ENCODE peak calls at places on chromosome 21, in five cellular contexts. U is tibial artery, N is fibroblast of pulmonary artery, S is choroid plexus epithelial cell, K is lower leg skin. Q is an unnamed sample.

GRCh38 chr21:35344582-35344981 is 295.5 kb upstream of the RUNX1 start:
- DNase-seq in U (no peak), N (no peak), S (no peak), K (no peak), Q (no peak)

GRCh38 chr21:43763901-43764523 is 12.1 kb downstream of the CSTB start:
- DNase-seq in U (no peak), N (no peak), S (no peak), K (no peak), Q (no peak)

GRCh38 chr21:32921632-32922230 is 104.0 kb upstream of the OLIG2 start:
- DNase-seq in U (no peak), N (no peak), S (peak; percentile 6), K (no peak), Q (no peak)

GRCh38 chr21:46633561-46633960 is 1.9 kb upstream of the PRMT2 start:
- DNase-seq in U (no peak), N (no peak), S (no peak), K (no peak), Q (no peak)

GRCh38 chr21:44365967-44366585 is 12.7 kb downstream of the TRPM2 start:
- DNase-seq in U (no peak), N (no peak), S (no peak), K (no peak), Q (no peak)

GRCh38 chr21:14551741-14552140 is 5.6 kb upstream of the SAMSN1 start:
- DNase-seq in U (no peak), N (no peak), S (no peak), K (no peak), Q (no peak)

GRCh38 chr21:20997633-20998455 is at the start of gene NCAM2:
- DNase-seq in U (peak; percentile 45), N (peak; percentile 81), S (peak; percentile 89), K (no peak), Q (peak; percentile 78)

GRCh38 chr21:35249636-35250035 is 200.5 kb upstream of the RUNX1 start:
- DNase-seq in U (no peak), N (no peak), S (no peak), K (no peak), Q (no peak)

GRCh38 chr21:16891821-16892220 is 621.0 kb upstream of the CXADR start:
- DNase-seq in U (no peak), N (peak; percentile 95), S (peak; percentile 90), K (no peak), Q (no peak)

GRCh38 chr21:46616656-46617055 is 11.8 kb upstream of the S100B start:
- DNase-seq in U (no peak), N (no peak), S (no peak), K (no peak), Q (no peak)

GRCh38 chr21:26169061-26169610 is 1.4 kb downstream of the APP start:
- DNase-seq in U (peak; percentile 33), N (peak; percentile 79), S (peak; percentile 88), K (peak; percentile 26), Q (no peak)

GRCh38 chr21:33899199-33899598 is 16.4 kb downstream of the ATP5PO start:
- DNase-seq in U (no peak), N (peak; percentile 31), S (peak; percentile 26), K (no peak), Q (no peak)

GRCh38 chr21:17467829-17468228 is 45.0 kb upstream of the CXADR start:
- DNase-seq in U (no peak), N (no peak), S (peak; percentile 53), K (no peak), Q (no peak)

GRCh38 chr21:35428489-35428888 is 379.4 kb upstream of the RUNX1 start:
- DNase-seq in U (peak; percentile 39), N (peak; percentile 55), S (peak; percentile 66), K (peak; percentile 16), Q (no peak)

GRCh38 chr21:28793043-28793442 is 199.6 kb downstream of the LTN1 start:
- DNase-seq in U (no peak), N (peak; percentile 74), S (peak; percentile 79), K (no peak), Q (no peak)

GRCh38 chr21:25080161-25080560 is 527.1 kb downstream of the MRPL39 start:
- DNase-seq in U (no peak), N (no peak), S (peak; percentile 2), K (no peak), Q (no peak)

GRCh38 chr21:32756096-32756495 is 15.5 kb downstream of the PAXBP1 start:
- DNase-seq in U (no peak), N (no peak), S (no peak), K (no peak), Q (no peak)

GRCh38 chr21:35649186-35649585 is 411.1 kb downstream of the SETD4 start:
- DNase-seq in U (no peak), N (peak; percentile 56), S (peak; percentile 42), K (no peak), Q (no peak)

GRCh38 chr21:18951291-18952038 is 547.9 kb upstream of the TMPRSS15 start:
- DNase-seq in U (no peak), N (peak; percentile 0), S (peak; percentile 44), K (no peak), Q (no peak)

GRCh38 chr21:43956667-43957030 is 55.5 kb upstream of the TRAPPC10 start:
- DNase-seq in U (no peak), N (peak; percentile 45), S (peak; percentile 43), K (no peak), Q (no peak)

GRCh38 chr21:34630536-34631143 is 15.7 kb upstream of the RCAN1 start:
- DNase-seq in U (no peak), N (peak; percentile 75), S (peak; percentile 77), K (peak; percentile 26), Q (no peak)

GRCh38 chr21:34885636-34886553 is 163.2 kb downstream of the RUNX1 start:
- DNase-seq in U (no peak), N (peak; percentile 54), S (no peak), K (no peak), Q (no peak)

GRCh38 chr21:33685613-33686197 is 43.4 kb downstream of the ITSN1 start:
- DNase-seq in U (no peak), N (peak; percentile 61), S (peak; percentile 88), K (no peak), Q (no peak)

GRCh38 chr21:17371470-17371869 is 141.4 kb upstream of the CXADR start:
- DNase-seq in U (no peak), N (peak; percentile 75), S (peak; percentile 82), K (no peak), Q (no peak)

GRCh38 chr21:27275294-27275927 is 308.5 kb upstream of the ADAMTS5 start:
- DNase-seq in U (no peak), N (peak; percentile 80), S (peak; percentile 88), K (no peak), Q (no peak)

GRCh38 chr21:38793926-38794713 is 11.6 kb upstream of the ETS2 start:
- DNase-seq in U (no peak), N (no peak), S (no peak), K (no peak), Q (no peak)

GRCh38 chr21:26528882-26529281 is 44.2 kb downstream of the CYYR1 start:
- DNase-seq in U (no peak), N (no peak), S (no peak), K (no peak), Q (no peak)

DNA sequence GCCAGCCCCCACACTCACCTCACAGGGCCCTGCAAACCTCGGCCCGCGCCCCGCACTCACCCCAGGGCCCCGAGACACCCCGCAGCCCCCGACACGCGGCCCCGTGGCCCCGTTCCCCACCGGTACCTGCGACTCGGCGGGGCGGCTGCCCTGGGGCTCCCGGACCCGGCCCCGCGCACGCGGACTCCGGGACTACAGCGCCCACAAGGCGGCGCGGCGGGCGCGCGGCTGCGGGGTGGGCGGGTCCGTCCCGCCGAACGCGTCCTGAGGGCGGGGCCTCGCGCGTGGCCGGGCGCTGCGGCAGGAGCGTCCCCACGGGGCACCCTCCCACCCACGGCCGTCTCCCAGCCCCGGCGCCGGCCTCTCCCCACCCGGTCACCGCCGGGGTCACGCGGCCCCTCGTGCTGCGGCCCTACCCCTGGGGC is at the start of gene SLC19A1:
- DNase-seq in U (peak; percentile 40), N (peak; percentile 59), S (peak; percentile 54), K (peak; percentile 23), Q (peak; percentile 86)
- TF ChIP-seq CTCF in U (peak; percentile 53), N (no peak), S (peak; percentile 26), K (no peak), Q (peak; percentile 40)

GRCh38 chr21:36701912-36702621 is 3.2 kb downstream of the SIM2 start:
- DNase-seq in U (no peak), N (no peak), S (no peak), K (no peak), Q (no peak)

GRCh38 chr21:36700295-36700960 is 1.5 kb downstream of the SIM2 start:
- DNase-seq in U (no peak), N (no peak), S (no peak), K (no peak), Q (no peak)

GRCh38 chr21:36699546-36700294 is 805 bp downstream of the SIM2 start:
- DNase-seq in U (no peak), N (no peak), S (no peak), K (no peak), Q (no peak)

GRCh38 chr21:36702622-36702968 is 3.7 kb downstream of the SIM2 start:
- DNase-seq in U (no peak), N (no peak), S (no peak), K (no peak), Q (no peak)

DNA sequence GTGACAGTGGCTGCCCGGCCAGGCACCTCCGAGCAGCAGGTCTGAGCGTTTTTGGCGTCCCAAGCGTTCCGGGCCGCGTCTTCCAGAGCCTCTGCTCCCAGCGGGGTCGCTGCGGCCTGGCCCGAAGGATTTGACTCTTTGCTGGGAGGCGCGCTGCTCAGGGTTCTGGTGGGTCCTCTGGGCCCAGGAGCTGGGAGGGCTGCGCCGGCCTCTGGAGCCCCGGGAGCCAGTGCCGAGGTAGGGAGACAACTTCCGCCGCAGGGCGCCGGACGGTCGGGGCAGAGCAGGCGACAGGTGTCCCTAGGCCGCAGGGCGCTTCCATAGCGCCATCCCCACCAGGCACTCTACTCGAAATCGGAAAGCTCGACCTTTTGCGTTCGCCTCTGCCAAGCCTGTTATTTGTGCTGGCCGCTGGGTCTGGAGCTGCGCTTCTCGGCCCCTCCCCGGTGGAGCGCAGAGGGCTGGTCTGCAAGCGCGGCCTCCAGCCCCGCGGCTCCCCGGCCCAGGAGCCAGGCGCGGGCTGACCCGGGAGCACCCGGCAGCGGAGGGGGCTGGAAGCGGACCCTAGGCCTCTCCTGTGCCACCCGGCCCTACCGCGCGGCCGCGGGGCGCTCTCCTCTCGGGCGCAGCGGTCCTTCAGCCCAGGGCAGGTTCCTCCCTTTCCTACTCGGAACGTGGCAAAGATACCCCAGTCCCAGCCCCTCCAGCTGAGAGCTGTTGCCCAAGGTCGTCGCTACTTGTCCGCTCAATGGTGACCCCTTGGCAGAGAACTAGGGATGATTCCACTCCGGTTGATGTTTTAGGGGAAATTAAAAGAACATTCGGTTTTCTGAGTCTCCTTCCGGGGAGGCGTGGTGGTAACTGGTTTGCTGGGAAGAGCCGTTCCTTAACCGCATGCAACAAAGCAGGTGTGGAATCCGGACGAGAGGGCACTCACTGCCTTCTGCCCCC is 2.3 kb downstream of the SIM2 start:
- DNase-seq in U (no peak), N (no peak), S (no peak), K (no peak), Q (no peak)
- H3K4me3 ChIP-seq in U (peak overlapping the region; percentile 8), N (no peak overlapping the region), S (no peak overlapping the region), K (no peak overlapping the region), Q (peak overlapping the region; percentile 7)

GRCh38 chr21:30733026-30733425 is 14.0 kb downstream of the KRTAP21-2 start:
- DNase-seq in U (no peak), N (no peak), S (no peak), K (no peak), Q (no peak)
- TF ChIP-seq CTCF in U (no peak), N (no peak), S (no peak), K (no peak), Q (no peak)

DNA sequence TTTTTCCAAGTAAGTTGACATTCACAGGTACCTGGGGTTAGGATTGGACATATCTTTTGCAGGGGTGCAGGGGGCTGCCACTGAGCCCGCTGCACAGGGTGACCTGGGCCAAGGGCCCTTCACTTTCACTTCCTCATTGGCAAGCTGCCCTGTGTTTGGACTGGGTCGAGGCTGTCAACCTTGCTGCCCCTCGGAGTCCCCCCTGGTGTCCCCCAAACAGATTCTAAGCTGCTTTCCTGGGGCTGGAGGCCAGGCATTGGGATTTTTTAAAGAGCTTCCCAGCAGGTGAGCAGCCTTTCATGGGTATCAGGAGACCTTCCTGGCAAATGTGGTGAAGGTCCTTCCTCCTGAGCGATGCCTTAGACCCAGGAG is 7.9 kb upstream of the UMODL1 start:
- DNase-seq in U (no peak), N (no peak), S (no peak), K (no peak), Q (no peak)
- H3K4me3 ChIP-seq in U (no peak overlapping the region), N (no peak overlapping the region), S (no peak overlapping the region), K (no peak overlapping the region), Q (no peak overlapping the region)

Q was measured in dorsolateral prefrontal cortex.